ENCODE peak calls at places on chromosomes 4 and X, in five cellular contexts. M is A549, T is WTC11, Z is K562, L is HepG2. F is an unnamed sample.

GRCh38 chrX:30883141-30883540 is 5.9 kb downstream of the TAB3 start:
- DNase-seq in M (no peak), T (no peak), Z (no peak), L (no peak), F (no peak)

GRCh38 chrX:30702736-30703135 is 49.5 kb downstream of the GK start:
- DNase-seq in M (no peak), T (no peak), Z (no peak), L (no peak), F (no peak)

GRCh38 chrX:134603806-134604700 is 54.2 kb downstream of the PLAC1 start:
- DNase-seq in M (peak), T (no peak), Z (no peak), L (no peak), F (no peak)

GRCh38 chrX:26032141-26032917 is 105.8 kb upstream of the MAGEB18 start:
- DNase-seq in M (no peak), T (no peak), Z (no peak), L (no peak), F (no peak)

GRCh38 chr4:75289843-75290616 is 224.2 kb downstream of the RCHY1 start:
- DNase-seq in M (no peak), T (peak), Z (peak), L (peak), F (peak)

GRCh38 chr4:171340282-171340681 is 472.9 kb upstream of the GALNTL6 start:
- DNase-seq in M (no peak), T (no peak), Z (no peak), L (no peak), F (no peak)

GRCh38 chr4:109826719-109827118 is 1.1 kb upstream of the RRH start:
- DNase-seq in M (no peak), T (no peak), Z (peak), L (no peak), F (no peak)

GRCh38 chr4:119138046-119138445 is 2.4 kb downstream of the MYOZ2 start:
- DNase-seq in M (no peak), T (no peak), Z (no peak), L (peak), F (no peak)

GRCh38 chr4:2797188-2797544 is 4.3 kb downstream of the SH3BP2 start:
- DNase-seq in M (no peak), T (no peak), Z (no peak), L (no peak), F (no peak)

GRCh38 chr4:100099746-100100145 is 90.5 kb downstream of the DDIT4L start:
- DNase-seq in M (no peak), T (no peak), Z (no peak), L (no peak), F (no peak)

GRCh38 chr4:10096201-10096975 is 20.2 kb downstream of the WDR1 start:
- DNase-seq in M (peak), T (no peak), Z (peak), L (no peak), F (no peak)

GRCh38 chr4:141636077-141636770 is at the start of gene IL15:
- DNase-seq in M (peak), T (peak), Z (peak), L (peak), F (peak)

GRCh38 chrX:154411981-154412340 is 622 bp downstream of the TAFAZZIN start:
- DNase-seq in M (peak), T (peak), Z (peak), L (peak), F (peak)

GRCh38 chr4:2714071-2714770 is 41.9 kb downstream of the TNIP2 start:
- DNase-seq in M (no peak), T (no peak), Z (no peak), L (no peak), F (no peak)

GRCh38 chr4:154566639-154567204 is 3.9 kb downstream of the FGB start:
- DNase-seq in M (no peak), T (no peak), Z (no peak), L (no peak), F (no peak)

GRCh38 chr4:140335076-140335475 is 38.4 kb upstream of the SCOC start:
- DNase-seq in M (no peak), T (no peak), Z (no peak), L (no peak), F (no peak)

GRCh38 chr4:3193531-3194203 is 55.3 kb upstream of the MSANTD1 start:
- DNase-seq in M (no peak), T (no peak), Z (no peak), L (no peak), F (no peak)

GRCh38 chr4:19158451-19158850 is 1093.3 kb upstream of the SLIT2 start:
- DNase-seq in M (no peak), T (no peak), Z (no peak), L (no peak), F (no peak)
- TF ChIP-seq JUN in M (no peak), T (no peak), Z (no peak), L (no peak), F (no peak)

DNA sequence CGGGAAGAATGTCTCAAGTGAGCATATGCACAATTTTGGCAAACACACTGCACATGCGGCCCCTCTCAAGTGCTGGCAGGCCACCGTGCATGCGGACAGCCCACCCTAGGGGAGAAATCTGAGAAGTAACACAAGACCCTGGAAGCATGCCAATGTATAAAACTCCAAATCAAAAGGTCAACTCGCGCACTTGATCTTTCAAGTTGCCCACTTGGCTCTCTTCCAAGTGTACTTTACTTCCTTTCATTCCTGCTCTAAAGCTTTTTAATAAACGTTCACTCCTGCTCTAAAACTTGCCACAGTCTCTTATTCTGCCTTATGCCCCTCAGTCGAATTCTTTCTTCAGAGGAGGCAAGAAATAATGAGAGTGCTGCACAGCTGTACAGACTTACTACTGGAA is 488.4 kb downstream of the CFAP47 start:
- DNase-seq in M (no peak), T (no peak), Z (no peak), L (no peak), F (no peak)
- TF ChIP-seq JUN in M (no peak), T (no peak), Z (no peak), L (no peak), F (no peak)

GRCh38 chr4:167114416-167114971 is 119.8 kb downstream of the SPOCK3 start:
- DNase-seq in M (no peak), T (no peak), Z (no peak), L (no peak), F (no peak)
- TF ChIP-seq JUN in M (no peak), T (no peak), Z (no peak), L (no peak), F (no peak)

DNA sequence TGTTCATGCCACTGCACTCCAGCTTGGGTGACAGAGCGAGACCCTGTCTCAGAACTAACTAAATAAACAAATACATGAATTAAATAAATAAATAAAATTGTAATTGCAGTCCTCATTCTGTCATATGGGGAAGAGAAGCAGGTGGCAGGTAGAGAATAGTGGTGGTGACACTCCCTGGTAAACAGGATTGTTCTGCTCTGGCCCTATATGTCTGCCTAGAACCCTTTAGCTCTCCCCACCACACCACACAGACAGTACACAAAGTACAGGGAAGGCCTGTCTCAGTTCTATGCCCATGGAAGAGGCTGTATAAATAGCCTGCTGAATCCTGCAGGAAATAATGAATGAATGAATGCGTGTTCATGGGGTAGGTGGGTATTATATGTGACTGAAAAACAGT is 117.7 kb downstream of the CEP135 start:
- DNase-seq in M (no peak), T (no peak), Z (no peak), L (no peak), F (no peak)
- TF ChIP-seq JUN in M (no peak), T (no peak), Z (no peak), L (no peak), F (no peak)

DNA sequence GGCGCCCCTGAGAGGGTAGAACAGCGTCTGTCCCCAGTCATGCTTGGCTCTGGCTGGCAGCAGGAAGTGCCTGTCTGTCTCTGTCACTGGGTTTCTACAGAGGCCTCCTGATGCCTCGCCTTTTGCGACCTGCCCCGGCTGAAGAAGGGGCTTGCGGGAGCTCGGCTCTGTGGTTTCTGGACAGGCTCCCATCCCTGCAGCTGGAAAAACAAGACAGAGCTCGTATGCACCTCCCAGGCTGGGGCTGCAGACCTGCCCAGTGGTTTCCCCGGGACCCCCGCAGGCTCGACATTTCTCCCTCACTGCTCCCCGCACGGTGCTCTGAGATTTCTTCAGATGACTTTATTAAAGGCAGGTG is 57.0 kb upstream of the SORCS2 start:
- DNase-seq in M (no peak), T (no peak), Z (no peak), L (no peak), F (no peak)
- TF ChIP-seq JUN in M (no peak), T (no peak), Z (no peak), L (no peak), F (no peak)

GRCh38 chrX:51494409-51494808 is 2.0 kb downstream of the NUDT11 start:
- DNase-seq in M (no peak), T (no peak), Z (no peak), L (no peak), F (no peak)
- TF ChIP-seq JUN in M (no peak), T (no peak), Z (no peak), L (no peak), F (no peak)

GRCh38 chrX:3527811-3528210 is 181.4 kb upstream of the MXRA5 start:
- DNase-seq in M (no peak), T (no peak), Z (no peak), L (no peak), F (no peak)

GRCh38 chrX:3527166-3527565 is 180.7 kb upstream of the MXRA5 start:
- DNase-seq in M (no peak), T (no peak), Z (no peak), L (no peak), F (no peak)

GRCh38 chrX:3526084-3526483 is 179.6 kb upstream of the MXRA5 start:
- DNase-seq in M (no peak), T (no peak), Z (no peak), L (no peak), F (no peak)

GRCh38 chrX:3522016-3522690 is 175.7 kb upstream of the MXRA5 start:
- DNase-seq in M (no peak), T (no peak), Z (no peak), L (no peak), F (no peak)

GRCh38 chrX:3526749-3527148 is 180.3 kb upstream of the MXRA5 start:
- DNase-seq in M (no peak), T (no peak), Z (no peak), L (no peak), F (no peak)
- TF ChIP-seq JUN in M (no peak), T (no peak), Z (no peak), L (no peak), F (no peak)

DNA sequence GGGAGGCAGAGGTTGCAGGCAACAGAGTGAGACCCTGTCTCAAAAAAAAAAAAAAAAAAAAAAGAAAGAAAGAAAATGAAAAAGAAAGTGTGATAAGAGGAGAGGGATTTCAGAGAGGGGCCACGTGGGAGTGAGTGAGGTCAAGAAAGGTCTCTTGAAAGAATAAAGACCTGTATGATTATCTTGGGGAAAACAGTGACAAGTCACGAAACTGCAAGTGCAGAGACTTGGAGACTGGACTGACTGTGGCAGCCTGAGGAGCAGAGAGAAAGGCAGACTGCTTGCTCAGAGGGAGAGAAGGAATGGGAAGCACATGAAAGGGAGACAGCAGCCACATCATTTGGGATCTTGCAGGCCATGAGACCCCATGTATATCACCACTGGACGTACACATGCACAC is 207.1 kb upstream of the TBL1X start:
- DNase-seq in M (no peak), T (no peak), Z (no peak), L (no peak), F (no peak)
- TF ChIP-seq JUN in M (no peak), T (no peak), Z (no peak), L (no peak), F (no peak)